ENCODE peak calls at places on chromosomes 6 and 20, in nine cellular contexts. M, C, G, R, X, I, W, J and K are unnamed samples.
A peak's percentile ranks its signal among the peaks of the same experiment; 100 is the strongest.

GRCh38 chr20:46220808-46221207 is 87.5 kb downstream of the CDH22 start:
- DNase-seq in M (no peak), C (no peak), G (peak; percentile 24), R (peak; percentile 88), X (no peak), I (no peak), W (no peak), J (no peak), K (no peak)

GRCh38 chr20:44594730-44595129 is 12.4 kb downstream of the PKIG start:
- DNase-seq in M (peak; percentile 75), C (peak; percentile 83), G (no peak), R (no peak), X (peak; percentile 46), I (peak; percentile 56), W (peak; percentile 48), J (no peak), K (no peak)

GRCh38 chr6:48835421-48835958 is 627.6 kb downstream of the MMUT start:
- DNase-seq in M (peak; percentile 61), C (no peak), G (no peak), R (no peak), X (no peak), I (no peak), W (no peak), J (no peak), K (no peak)

GRCh38 chr6:93036835-93037234 is 382.5 kb downstream of the EPHA7 start:
- DNase-seq in M (peak; percentile 75), C (peak; percentile 9), G (peak; percentile 39), R (peak; percentile 55), X (peak; percentile 29), I (peak; percentile 40), W (peak; percentile 32), J (no peak), K (peak; percentile 6)

GRCh38 chr20:34365765-34366213 is 2.7 kb downstream of the ITCH start:
- DNase-seq in M (no peak), C (no peak), G (no peak), R (no peak), X (no peak), I (no peak), W (no peak), J (no peak), K (no peak)

GRCh38 chr6:169955796-169956493 is 204.5 kb downstream of the ERMARD start:
- DNase-seq in M (no peak), C (no peak), G (no peak), R (peak; percentile 45), X (no peak), I (no peak), W (no peak), J (no peak), K (no peak)

GRCh38 chr6:16736856-16737255 is 24.4 kb downstream of the ATXN1 start:
- DNase-seq in M (no peak), C (no peak), G (no peak), R (no peak), X (no peak), I (no peak), W (no peak), J (no peak), K (no peak)

GRCh38 chr20:34112600-34113061 is 588 bp upstream of the EIF2S2 start:
- DNase-seq in M (peak; percentile 66), C (peak; percentile 34), G (peak; percentile 60), R (no peak), X (peak; percentile 25), I (peak; percentile 31), W (no peak), J (no peak), K (peak; percentile 9)

GRCh38 chr6:16184129-16184528 is 54.3 kb upstream of the GMPR start:
- DNase-seq in M (peak; percentile 39), C (no peak), G (peak; percentile 27), R (peak; percentile 81), X (peak; percentile 57), I (peak; percentile 70), W (no peak), J (no peak), K (no peak)

GRCh38 chr20:58021481-58021880 is 207.0 kb downstream of the ANKRD60 start:
- DNase-seq in M (peak; percentile 16), C (no peak), G (no peak), R (peak; percentile 79), X (no peak), I (no peak), W (no peak), J (no peak), K (no peak)

GRCh38 chr20:62805365-62805710 is 703 bp downstream of the OGFR start:
- DNase-seq in M (no peak), C (no peak), G (peak; percentile 57), R (peak; percentile 69), X (no peak), I (no peak), W (no peak), J (no peak), K (no peak)

GRCh38 chr20:19735446-19735845 is 22.6 kb upstream of the RIN2 start:
- DNase-seq in M (peak; percentile 86), C (peak; percentile 88), G (no peak), R (peak; percentile 70), X (peak; percentile 97), I (peak; percentile 98), W (peak; percentile 81), J (peak; percentile 67), K (peak; percentile 39)

GRCh38 chr6:72245565-72245964 is 359.2 kb downstream of the RIMS1 start:
- DNase-seq in M (no peak), C (no peak), G (no peak), R (peak; percentile 64), X (no peak), I (peak; percentile 1), W (no peak), J (no peak), K (peak; percentile 29)

GRCh38 chr6:10809098-10809497 is 29.2 kb downstream of the MAK start:
- DNase-seq in M (no peak), C (no peak), G (no peak), R (no peak), X (peak; percentile 33), I (peak; percentile 35), W (no peak), J (no peak), K (no peak)

GRCh38 chr6:38262041-38262440 is 377.7 kb downstream of the BTBD9 start:
- DNase-seq in M (peak; percentile 96), C (peak; percentile 92), G (peak; percentile 36), R (peak; percentile 72), X (peak; percentile 78), I (peak; percentile 76), W (peak; percentile 91), J (no peak), K (peak; percentile 81)

GRCh38 chr6:10412165-10412947 is 2.5 kb downstream of the TFAP2A start:
- DNase-seq in M (peak; percentile 59), C (peak; percentile 46), G (no peak), R (peak; percentile 89), X (peak; percentile 70), I (peak; percentile 87), W (peak; percentile 46), J (peak; percentile 90), K (peak; percentile 2)

DNA sequence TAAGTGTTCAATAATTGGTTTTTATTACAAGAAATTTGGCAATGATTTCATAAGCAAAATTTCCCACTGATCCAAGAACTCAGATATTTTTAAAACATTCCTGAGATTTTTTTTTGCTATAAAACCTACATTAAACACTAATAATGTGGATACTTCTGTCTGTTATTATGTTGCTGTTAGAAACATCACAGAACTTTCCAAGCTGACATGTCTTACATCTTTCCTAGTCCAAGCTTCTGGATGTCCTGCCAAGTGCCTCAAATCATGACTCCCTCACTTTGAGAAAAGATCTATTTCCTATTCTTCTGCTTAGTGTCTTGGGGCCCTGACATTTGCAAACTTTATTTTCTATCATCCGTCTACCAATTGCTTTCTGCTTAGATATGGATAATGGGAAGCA is 110.8 kb downstream of the RFPL4B start:
- DNase-seq in M (no peak), C (no peak), G (no peak), R (no peak), X (no peak), I (no peak), W (no peak), J (no peak), K (no peak)
- TF ChIP-seq CTCF in M (no peak), C (no peak), G (no peak), R (no peak), X (no peak), I (no peak), W (no peak), J (no peak), K (no peak)

GRCh38 chr6:75524322-75524972 is 30.8 kb upstream of the FILIP1 start:
- DNase-seq in M (peak; percentile 99), C (peak; percentile 95), G (no peak), R (no peak), X (peak; percentile 70), I (peak; percentile 66), W (peak; percentile 95), J (peak; percentile 67), K (peak; percentile 94)
- H3K4me3 ChIP-seq in M (no peak overlapping the region), C (peak overlapping the region; percentile 6), G (no peak overlapping the region), R (no peak overlapping the region), X (no peak overlapping the region), I (no peak overlapping the region), W (no peak overlapping the region), J (no peak overlapping the region), K (no peak overlapping the region)

GRCh38 chr20:5974531-5974930 is 24.1 kb downstream of the MCM8 start:
- DNase-seq in M (no peak), C (no peak), G (no peak), R (no peak), X (peak; percentile 29), I (peak; percentile 13), W (no peak), J (no peak), K (no peak)

GRCh38 chr20:5973971-5974370 is 23.5 kb downstream of the MCM8 start:
- DNase-seq in M (no peak), C (no peak), G (no peak), R (no peak), X (no peak), I (peak; percentile 13), W (no peak), J (no peak), K (no peak)

GRCh38 chr20:5977975-5978374 is 27.5 kb downstream of the MCM8 start:
- DNase-seq in M (no peak), C (no peak), G (no peak), R (no peak), X (no peak), I (no peak), W (no peak), J (no peak), K (no peak)

GRCh38 chr20:5975778-5976177 is 25.3 kb downstream of the MCM8 start:
- DNase-seq in M (no peak), C (no peak), G (no peak), R (no peak), X (no peak), I (no peak), W (no peak), J (no peak), K (no peak)

DNA sequence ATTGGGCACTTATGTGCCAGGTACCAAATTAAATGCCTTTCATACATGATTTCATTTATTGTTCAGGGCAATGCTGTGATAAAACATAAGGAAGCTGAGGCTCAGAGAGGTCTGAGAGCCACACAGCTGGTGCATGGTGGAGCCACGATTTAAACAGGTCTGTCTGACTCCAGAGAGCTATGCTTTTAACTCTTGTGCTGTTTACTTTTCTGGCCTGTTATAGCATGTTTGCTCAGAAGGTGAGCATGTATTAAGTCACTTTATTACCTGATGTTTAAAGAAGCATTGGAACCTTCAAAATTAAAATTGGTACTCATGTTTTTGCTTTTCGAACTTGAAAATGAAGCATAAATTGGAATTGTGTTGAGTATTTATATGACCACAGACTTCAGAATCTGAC is 26.8 kb downstream of the MCM8 start:
- DNase-seq in M (no peak), C (no peak), G (no peak), R (no peak), X (peak; percentile 87), I (peak; percentile 80), W (no peak), J (no peak), K (no peak)
- TF ChIP-seq CTCF in M (no peak), C (no peak), G (no peak), R (no peak), X (no peak), I (no peak), W (no peak), J (no peak), K (no peak)

GRCh38 chr20:31716818-31717477 is 5.7 kb downstream of the BCL2L1 start:
- DNase-seq in M (no peak), C (no peak), G (no peak), R (no peak), X (no peak), I (no peak), W (no peak), J (no peak), K (no peak)
- H3K4me3 ChIP-seq in M (no peak overlapping the region), C (no peak overlapping the region), G (no peak overlapping the region), R (peak overlapping the region; percentile 4), X (no peak overlapping the region), I (no peak overlapping the region), W (no peak overlapping the region), J (no peak overlapping the region), K (peak overlapping the region; percentile 7)